ENCODE peak calls at places on chromosomes 6 and 20, in four cellular contexts. One of them, this sample, is unnamed.

GRCh38 chr6:16849280-16850210 is 88.3 kb upstream of the ATXN1 start:
- DNase-seq in mesenchymal stem cell: peak; percentile 44
- DNase-seq in mammary epithelial cell: no peak
- DNase-seq in H9: no peak
- DNase-seq in this sample: no peak

GRCh38 chr6:111269401-111269970 is 182.2 kb downstream of the SLC16A10 start:
- DNase-seq in mesenchymal stem cell: no peak
- DNase-seq in mammary epithelial cell: no peak
- DNase-seq in H9: no peak
- DNase-seq in this sample: no peak

GRCh38 chr6:79538481-79538971 is 1.3 kb upstream of the LCA5 start:
- DNase-seq in mesenchymal stem cell: peak; percentile 51
- DNase-seq in mammary epithelial cell: peak; percentile 81
- DNase-seq in H9: no peak
- DNase-seq in this sample: peak; percentile 38

GRCh38 chr6:131914234-131914633 is 36.9 kb downstream of the CCN2 start:
- DNase-seq in mesenchymal stem cell: no peak
- DNase-seq in mammary epithelial cell: peak; percentile 63
- DNase-seq in H9: no peak
- DNase-seq in this sample: no peak

GRCh38 chr6:47288245-47289090 is 21.2 kb downstream of the TNFRSF21 start:
- DNase-seq in mesenchymal stem cell: no peak
- DNase-seq in mammary epithelial cell: no peak
- DNase-seq in H9: no peak
- DNase-seq in this sample: no peak

GRCh38 chr6:127515234-127515793 is 3.8 kb downstream of the MTCL3 start:
- DNase-seq in mesenchymal stem cell: no peak
- DNase-seq in mammary epithelial cell: peak; percentile 2
- DNase-seq in H9: peak; percentile 82
- DNase-seq in this sample: no peak

GRCh38 chr6:82097676-82098075 is 149.9 kb downstream of the IBTK start:
- DNase-seq in mesenchymal stem cell: no peak
- DNase-seq in mammary epithelial cell: peak; percentile 37
- DNase-seq in H9: no peak
- DNase-seq in this sample: no peak

GRCh38 chr6:47650553-47651432 is 47.6 kb upstream of the ADGRF4 start:
- DNase-seq in mesenchymal stem cell: peak; percentile 10
- DNase-seq in mammary epithelial cell: no peak
- DNase-seq in H9: no peak
- DNase-seq in this sample: no peak

GRCh38 chr6:7264041-7264440 is 49.0 kb downstream of the SSR1 start:
- DNase-seq in mesenchymal stem cell: no peak
- DNase-seq in mammary epithelial cell: no peak
- DNase-seq in H9: no peak
- DNase-seq in this sample: no peak

GRCh38 chr6:130587778-130588520 is 222.1 kb downstream of the TMEM200A start:
- DNase-seq in mesenchymal stem cell: peak; percentile 26
- DNase-seq in mammary epithelial cell: peak; percentile 84
- DNase-seq in H9: no peak
- DNase-seq in this sample: peak; percentile 77

GRCh38 chr6:168307011-168307694 is 12.4 kb downstream of the DACT2 start:
- DNase-seq in mesenchymal stem cell: no peak
- DNase-seq in mammary epithelial cell: no peak
- DNase-seq in H9: no peak
- DNase-seq in this sample: no peak

GRCh38 chr6:151716446-151717047 is 90.9 kb upstream of the ESR1 start:
- DNase-seq in mesenchymal stem cell: no peak
- DNase-seq in mammary epithelial cell: no peak
- DNase-seq in H9: peak; percentile 52
- DNase-seq in this sample: no peak

GRCh38 chr6:51814418-51814817 is 273.0 kb downstream of the PKHD1 start:
- DNase-seq in mesenchymal stem cell: no peak
- DNase-seq in mammary epithelial cell: peak; percentile 2
- DNase-seq in H9: peak; percentile 76
- DNase-seq in this sample: no peak

GRCh38 chr20:61304750-61305149 is 52.7 kb downstream of the CDH4 start:
- DNase-seq in mesenchymal stem cell: no peak
- DNase-seq in mammary epithelial cell: no peak
- DNase-seq in H9: no peak
- DNase-seq in this sample: no peak

GRCh38 chr20:3011752-3012151 is 31.7 kb upstream of the GNRH2 start:
- DNase-seq in mesenchymal stem cell: no peak
- DNase-seq in mammary epithelial cell: no peak
- DNase-seq in H9: no peak
- DNase-seq in this sample: no peak

GRCh38 chr6:74807701-74808100 is 398.2 kb downstream of the COL12A1 start:
- DNase-seq in mesenchymal stem cell: no peak
- DNase-seq in mammary epithelial cell: no peak
- DNase-seq in H9: no peak
- DNase-seq in this sample: no peak

GRCh38 chr20:6663104-6663503 is 104.4 kb upstream of the BMP2 start:
- DNase-seq in mesenchymal stem cell: peak; percentile 61
- DNase-seq in mammary epithelial cell: no peak
- DNase-seq in H9: no peak
- DNase-seq in this sample: no peak

GRCh38 chr20:17995967-17996819 is 27.4 kb downstream of the MGME1 start:
- DNase-seq in mesenchymal stem cell: peak; percentile 61
- DNase-seq in mammary epithelial cell: peak; percentile 55
- DNase-seq in H9: no peak
- DNase-seq in this sample: peak; percentile 38

GRCh38 chr6:43627008-43627825 is 1.8 kb downstream of the GTPBP2 start:
- DNase-seq in mesenchymal stem cell: peak; percentile 99
- DNase-seq in mammary epithelial cell: peak; percentile 89
- DNase-seq in H9: no peak
- DNase-seq in this sample: peak; percentile 71

GRCh38 chr20:9711872-9712271 is 127.0 kb downstream of the PAK5 start:
- DNase-seq in mesenchymal stem cell: no peak
- DNase-seq in mammary epithelial cell: no peak
- DNase-seq in H9: no peak
- DNase-seq in this sample: no peak

GRCh38 chr6:64691069-64691468 is 1016.0 kb downstream of the EYS start:
- DNase-seq in mesenchymal stem cell: no peak
- DNase-seq in mammary epithelial cell: no peak
- DNase-seq in H9: no peak
- DNase-seq in this sample: no peak

GRCh38 chr6:5115168-5115567 is 30.0 kb downstream of the PPP1R3G start:
- DNase-seq in mesenchymal stem cell: no peak
- DNase-seq in mammary epithelial cell: no peak
- DNase-seq in H9: no peak
- DNase-seq in this sample: no peak

GRCh38 chr6:166826264-166826663 is 130.1 kb downstream of the RNASET2 start:
- DNase-seq in mesenchymal stem cell: no peak
- DNase-seq in mammary epithelial cell: no peak
- DNase-seq in H9: no peak
- DNase-seq in this sample: no peak

GRCh38 chr6:79671605-79672266 is 40.6 kb downstream of the SH3BGRL2 start:
- DNase-seq in mesenchymal stem cell: peak; percentile 36
- DNase-seq in mammary epithelial cell: peak; percentile 73
- DNase-seq in H9: peak; percentile 31
- DNase-seq in this sample: peak; percentile 38

GRCh38 chr20:57717797-57718196 is 8.0 kb upstream of the PMEPA1 start:
- DNase-seq in mesenchymal stem cell: no peak
- DNase-seq in mammary epithelial cell: peak; percentile 55
- DNase-seq in H9: no peak
- DNase-seq in this sample: no peak

GRCh38 chr20:15494841-15495240 is 1078.4 kb downstream of the KIF16B start:
- DNase-seq in mesenchymal stem cell: no peak
- DNase-seq in mammary epithelial cell: no peak
- DNase-seq in H9: no peak
- DNase-seq in this sample: no peak

GRCh38 chr6:148915889-148916288 is 169.1 kb downstream of the UST start:
- DNase-seq in mesenchymal stem cell: no peak
- DNase-seq in mammary epithelial cell: no peak
- DNase-seq in H9: no peak
- DNase-seq in this sample: no peak

GRCh38 chr20:37856932-37857660 is 45.8 kb upstream of the VSTM2L start:
- DNase-seq in mesenchymal stem cell: peak; percentile 28
- DNase-seq in mammary epithelial cell: no peak
- DNase-seq in H9: no peak
- DNase-seq in this sample: no peak

GRCh38 chr6:19454296-19454998 is 382.7 kb upstream of the ID4 start:
- DNase-seq in mesenchymal stem cell: no peak
- DNase-seq in mammary epithelial cell: no peak
- DNase-seq in H9: no peak
- DNase-seq in this sample: no peak

GRCh38 chr6:26521485-26522391 is 16.4 kb upstream of the HMGN4 start:
- DNase-seq in mesenchymal stem cell: peak; percentile 81
- DNase-seq in mammary epithelial cell: peak; percentile 60
- DNase-seq in H9: peak; percentile 87
- DNase-seq in this sample: no peak

GRCh38 chr20:34579936-34580587 is 21.5 kb downstream of the MAP1LC3A start:
- DNase-seq in mesenchymal stem cell: no peak
- DNase-seq in mammary epithelial cell: peak; percentile 34
- DNase-seq in H9: no peak
- DNase-seq in this sample: no peak

GRCh38 chr6:1316482-1317220 is 4.8 kb downstream of the FOXQ1 start:
- DNase-seq in mesenchymal stem cell: peak; percentile 49
- DNase-seq in mammary epithelial cell: no peak
- DNase-seq in H9: peak; percentile 72
- DNase-seq in this sample: no peak

GRCh38 chr20:44021186-44021585 is 106.5 kb downstream of the TOX2 start:
- DNase-seq in mesenchymal stem cell: no peak
- DNase-seq in mammary epithelial cell: no peak
- DNase-seq in H9: no peak
- DNase-seq in this sample: no peak

GRCh38 chr6:100347901-100348550 is 116.7 kb downstream of the SIM1 start:
- DNase-seq in mesenchymal stem cell: peak; percentile 70
- DNase-seq in mammary epithelial cell: peak; percentile 57
- DNase-seq in H9: no peak
- DNase-seq in this sample: no peak

GRCh38 chr6:144408151-144408550 is 123.0 kb downstream of the UTRN start:
- DNase-seq in mesenchymal stem cell: no peak
- DNase-seq in mammary epithelial cell: no peak
- DNase-seq in H9: no peak
- DNase-seq in this sample: no peak

GRCh38 chr6:137208279-137208678 is 10.9 kb downstream of the IFNGR1 start:
- DNase-seq in mesenchymal stem cell: no peak
- DNase-seq in mammary epithelial cell: no peak
- DNase-seq in H9: no peak
- DNase-seq in this sample: no peak

GRCh38 chr6:141415896-141416295 is 716.8 kb upstream of the GJE1 start:
- DNase-seq in mesenchymal stem cell: no peak
- DNase-seq in mammary epithelial cell: no peak
- DNase-seq in H9: no peak
- DNase-seq in this sample: no peak

DNA sequence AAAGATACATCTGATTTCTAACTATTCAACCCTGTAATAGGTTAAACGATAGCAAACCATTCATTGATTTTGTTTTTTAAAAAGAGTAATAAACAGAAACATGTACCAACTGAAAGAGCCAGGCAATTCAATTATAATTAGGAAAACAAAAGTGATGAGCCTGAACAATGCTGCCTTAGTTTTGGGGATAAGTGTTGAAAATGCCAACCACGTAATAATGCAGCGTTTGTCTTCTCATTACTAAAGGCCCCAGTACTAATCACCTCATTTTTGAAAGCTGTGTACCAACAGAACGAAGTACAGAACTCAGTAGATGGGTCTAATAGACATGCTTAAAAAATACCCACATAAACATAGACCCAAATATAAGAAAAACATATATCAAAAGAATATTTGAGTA is 663.6 kb upstream of the CHD6 start:
- DNase-seq in mesenchymal stem cell: no peak
- DNase-seq in mammary epithelial cell: no peak
- DNase-seq in H9: no peak
- DNase-seq in this sample: no peak
- H3K4me1 ChIP-seq in mesenchymal stem cell: no peaks in the 10 kb centered on the region
- H3K4me1 ChIP-seq in mammary epithelial cell: no peaks in the 10 kb centered on the region
- H3K4me1 ChIP-seq in H9: no peaks in the 10 kb centered on the region
- H3K4me1 ChIP-seq in this sample: no peaks in the 10 kb centered on the region

GRCh38 chr6:10418361-10418861 is 3.5 kb upstream of the TFAP2A start:
- DNase-seq in mesenchymal stem cell: no peak
- DNase-seq in mammary epithelial cell: peak; percentile 55
- DNase-seq in H9: no peak
- DNase-seq in this sample: no peak
- H3K9ac ChIP-seq in mesenchymal stem cell: no peak overlapping the region
- H3K9ac ChIP-seq in mammary epithelial cell: peak overlapping the region; percentile 99
- H3K9ac ChIP-seq in H9: no peak overlapping the region
- H3K9ac ChIP-seq in this sample: peak overlapping the region; percentile 100

DNA sequence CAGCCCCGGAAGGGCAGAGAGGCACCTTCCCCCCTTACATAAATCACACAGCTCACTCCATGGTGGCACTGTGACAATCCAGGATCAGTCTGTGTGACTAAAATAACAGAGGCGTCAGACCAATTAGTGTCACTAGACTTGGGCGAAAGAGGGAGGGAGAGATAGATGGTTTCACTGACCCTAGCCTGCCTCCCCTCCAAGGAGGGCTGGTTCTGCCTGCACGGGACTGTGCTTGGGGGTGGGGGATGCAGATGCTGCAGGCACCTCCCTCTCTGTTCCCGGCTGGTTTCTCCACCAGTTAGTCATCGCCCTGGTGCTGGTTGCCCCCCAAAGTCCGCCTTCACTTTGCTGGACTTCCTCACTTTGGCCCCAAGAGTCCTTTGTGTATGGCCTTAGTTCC is 17.9 kb downstream of the CCDC167 start:
- DNase-seq in mesenchymal stem cell: no peak
- DNase-seq in mammary epithelial cell: no peak
- DNase-seq in H9: no peak
- DNase-seq in this sample: no peak
- H3K4me1 ChIP-seq in mesenchymal stem cell: peaks cover 6% of the 10 kb centered on the region
- H3K4me1 ChIP-seq in mammary epithelial cell: no peaks in the 10 kb centered on the region
- H3K4me1 ChIP-seq in H9: peaks cover 4% of the 10 kb centered on the region
- H3K4me1 ChIP-seq in this sample: peaks cover 11% of the 10 kb centered on the region

GRCh38 chr20:820328-820953 is 13.1 kb upstream of the FAM110A start:
- DNase-seq in mesenchymal stem cell: no peak
- DNase-seq in mammary epithelial cell: no peak
- DNase-seq in H9: no peak
- DNase-seq in this sample: no peak
- H3K9ac ChIP-seq in mesenchymal stem cell: no peak overlapping the region
- H3K9ac ChIP-seq in mammary epithelial cell: no peak overlapping the region
- H3K9ac ChIP-seq in H9: no peak overlapping the region
- H3K9ac ChIP-seq in this sample: no peak overlapping the region

DNA sequence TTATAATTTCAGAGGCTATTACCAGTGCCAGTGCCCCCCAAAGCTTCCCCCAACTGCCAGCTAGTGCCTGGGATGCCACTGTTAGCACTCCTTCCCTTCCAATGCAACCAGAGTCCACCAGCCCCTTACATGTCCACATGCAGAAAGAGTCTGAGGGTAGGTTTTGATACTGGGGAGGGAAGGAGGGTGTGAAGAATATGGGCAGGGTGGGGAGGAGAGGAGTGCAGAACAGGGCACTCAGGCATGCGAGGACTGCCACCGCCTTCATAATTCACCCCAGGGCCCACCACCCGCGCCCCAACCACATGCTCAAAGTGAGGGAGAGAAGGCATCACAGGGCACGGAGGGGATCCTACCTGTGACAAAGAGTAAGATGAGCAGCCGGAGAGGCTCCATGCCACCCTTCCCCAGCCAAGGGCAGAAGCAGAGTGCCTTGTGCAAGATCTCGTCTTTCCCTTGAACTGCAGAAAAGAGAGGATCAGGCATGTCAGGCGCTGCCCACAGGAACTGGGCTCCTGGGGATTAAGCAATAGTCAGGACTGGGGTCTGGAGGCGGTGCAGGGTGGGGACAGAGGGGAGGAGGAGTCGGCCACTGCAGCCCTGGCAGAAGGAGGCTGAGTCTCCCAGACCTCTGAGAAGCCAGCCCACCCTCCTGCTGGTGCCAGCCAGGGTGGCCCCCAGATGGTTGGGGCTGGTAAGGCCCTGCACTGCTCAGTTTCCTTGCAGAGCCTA is at the start of gene TREM2:
- DNase-seq in mesenchymal stem cell: no peak
- DNase-seq in mammary epithelial cell: peak; percentile 44
- DNase-seq in H9: no peak
- DNase-seq in this sample: no peak
- H3K4me1 ChIP-seq in mesenchymal stem cell: peaks cover 2% of the 10 kb centered on the region
- H3K4me1 ChIP-seq in mammary epithelial cell: peaks cover 29% of the 10 kb centered on the region
- H3K4me1 ChIP-seq in H9: no peaks in the 10 kb centered on the region
- H3K4me1 ChIP-seq in this sample: peaks cover 4% of the 10 kb centered on the region

This sample was measured in keratinocyte.